ENCODE peak calls at places on chromosomes 6 and 20, in nine cellular contexts. One of them, this sample, is unnamed.

GRCh38 chr6:112332274-112332673 is 14.9 kb upstream of the RFPL4B start:
- DNase-seq in K562: no peak
- DNase-seq in upper lobe of left lung: no peak
- DNase-seq in H1: no peak
- DNase-seq in stomach: no peak
- DNase-seq in HepG2: no peak
- DNase-seq in SK-N-SH: no peak
- DNase-seq in esophagus muscularis mucosa: no peak
- DNase-seq in suprapubic skin: no peak
- DNase-seq in this sample: no peak

GRCh38 chr6:72363844-72364740 is 257.8 kb upstream of the KCNQ5 start:
- DNase-seq in SK-N-SH: no peak
- DNase-seq in stomach: no peak
- DNase-seq in upper lobe of left lung: no peak
- DNase-seq in suprapubic skin: no peak
- DNase-seq in HepG2: no peak
- DNase-seq in esophagus muscularis mucosa: no peak
- DNase-seq in H1: no peak
- DNase-seq in K562: no peak
- DNase-seq in this sample: no peak

GRCh38 chr20:36666181-36666740 is 20.3 kb upstream of the SLA2 start:
- DNase-seq in upper lobe of left lung: no peak
- DNase-seq in K562: peak
- DNase-seq in esophagus muscularis mucosa: no peak
- DNase-seq in H1: no peak
- DNase-seq in suprapubic skin: no peak
- DNase-seq in stomach: no peak
- DNase-seq in SK-N-SH: no peak
- DNase-seq in HepG2: peak
- DNase-seq in this sample: no peak

GRCh38 chr20:23156170-23156841 is 70.2 kb upstream of the CD93 start:
- DNase-seq in upper lobe of left lung: peak
- DNase-seq in H1: peak
- DNase-seq in stomach: peak
- DNase-seq in SK-N-SH: no peak
- DNase-seq in K562: peak
- DNase-seq in esophagus muscularis mucosa: peak
- DNase-seq in suprapubic skin: no peak
- DNase-seq in HepG2: peak
- DNase-seq in this sample: peak

GRCh38 chr20:54619181-54619580 is 143.8 kb downstream of the DOK5 start:
- DNase-seq in stomach: no peak
- DNase-seq in SK-N-SH: no peak
- DNase-seq in H1: no peak
- DNase-seq in HepG2: no peak
- DNase-seq in esophagus muscularis mucosa: no peak
- DNase-seq in upper lobe of left lung: no peak
- DNase-seq in K562: no peak
- DNase-seq in suprapubic skin: no peak
- DNase-seq in this sample: no peak

GRCh38 chr6:144104898-144105487 is 9.6 kb upstream of the SF3B5 start:
- DNase-seq in HepG2: peak
- DNase-seq in K562: peak
- DNase-seq in stomach: no peak
- DNase-seq in esophagus muscularis mucosa: no peak
- DNase-seq in H1: no peak
- DNase-seq in SK-N-SH: peak
- DNase-seq in suprapubic skin: no peak
- DNase-seq in upper lobe of left lung: no peak
- DNase-seq in this sample: no peak

GRCh38 chr20:62424249-62425109 is 2.9 kb downstream of the RBBP8NL start:
- DNase-seq in HepG2: no peak
- DNase-seq in K562: no peak
- DNase-seq in esophagus muscularis mucosa: no peak
- DNase-seq in H1: no peak
- DNase-seq in SK-N-SH: no peak
- DNase-seq in suprapubic skin: no peak
- DNase-seq in stomach: peak
- DNase-seq in upper lobe of left lung: no peak
- DNase-seq in this sample: no peak

GRCh38 chr20:618980-619379 is 8.9 kb upstream of the TCF15 start:
- DNase-seq in SK-N-SH: no peak
- DNase-seq in stomach: no peak
- DNase-seq in K562: no peak
- DNase-seq in esophagus muscularis mucosa: no peak
- DNase-seq in HepG2: peak
- DNase-seq in upper lobe of left lung: no peak
- DNase-seq in H1: no peak
- DNase-seq in suprapubic skin: no peak
- DNase-seq in this sample: no peak

GRCh38 chr20:1434571-1435336 is 31.9 kb downstream of the NSFL1C start:
- DNase-seq in H1: no peak
- DNase-seq in SK-N-SH: no peak
- DNase-seq in HepG2: no peak
- DNase-seq in stomach: peak
- DNase-seq in suprapubic skin: no peak
- DNase-seq in K562: peak
- DNase-seq in upper lobe of left lung: peak
- DNase-seq in esophagus muscularis mucosa: no peak
- DNase-seq in this sample: no peak

GRCh38 chr20:10171864-10172751 is 46.5 kb upstream of the SNAP25 start:
- DNase-seq in K562: no peak
- DNase-seq in SK-N-SH: peak
- DNase-seq in stomach: peak
- DNase-seq in suprapubic skin: no peak
- DNase-seq in H1: peak
- DNase-seq in esophagus muscularis mucosa: no peak
- DNase-seq in upper lobe of left lung: peak
- DNase-seq in HepG2: no peak
- DNase-seq in this sample: peak

GRCh38 chr6:7264041-7264440 is 49.0 kb downstream of the SSR1 start:
- DNase-seq in SK-N-SH: no peak
- DNase-seq in upper lobe of left lung: no peak
- DNase-seq in suprapubic skin: peak
- DNase-seq in esophagus muscularis mucosa: no peak
- DNase-seq in K562: no peak
- DNase-seq in HepG2: no peak
- DNase-seq in stomach: peak
- DNase-seq in H1: no peak
- DNase-seq in this sample: peak

GRCh38 chr6:35811699-35811995 is 6.5 kb downstream of the LHFPL5 start:
- DNase-seq in esophagus muscularis mucosa: no peak
- DNase-seq in upper lobe of left lung: no peak
- DNase-seq in K562: no peak
- DNase-seq in SK-N-SH: no peak
- DNase-seq in H1: no peak
- DNase-seq in HepG2: no peak
- DNase-seq in suprapubic skin: no peak
- DNase-seq in stomach: no peak
- DNase-seq in this sample: no peak

GRCh38 chr20:47985092-47985850 is 200.0 kb upstream of the SULF2 start:
- DNase-seq in H1: no peak
- DNase-seq in HepG2: no peak
- DNase-seq in SK-N-SH: no peak
- DNase-seq in esophagus muscularis mucosa: no peak
- DNase-seq in upper lobe of left lung: peak
- DNase-seq in stomach: no peak
- DNase-seq in K562: peak
- DNase-seq in suprapubic skin: no peak
- DNase-seq in this sample: no peak

GRCh38 chr6:2542101-2542857 is 208.4 kb downstream of the MYLK4 start:
- DNase-seq in stomach: no peak
- DNase-seq in K562: peak
- DNase-seq in upper lobe of left lung: no peak
- DNase-seq in suprapubic skin: no peak
- DNase-seq in SK-N-SH: no peak
- DNase-seq in H1: no peak
- DNase-seq in HepG2: no peak
- DNase-seq in esophagus muscularis mucosa: no peak
- DNase-seq in this sample: no peak

GRCh38 chr6:153059757-153060156 is 57.2 kb upstream of the MTRF1L start:
- DNase-seq in H1: no peak
- DNase-seq in SK-N-SH: no peak
- DNase-seq in upper lobe of left lung: no peak
- DNase-seq in suprapubic skin: no peak
- DNase-seq in HepG2: peak
- DNase-seq in esophagus muscularis mucosa: no peak
- DNase-seq in K562: no peak
- DNase-seq in stomach: no peak
- DNase-seq in this sample: no peak

GRCh38 chr6:124356811-124357210 is 553.1 kb downstream of the NKAIN2 start:
- DNase-seq in esophagus muscularis mucosa: no peak
- DNase-seq in upper lobe of left lung: no peak
- DNase-seq in stomach: no peak
- DNase-seq in SK-N-SH: no peak
- DNase-seq in H1: no peak
- DNase-seq in HepG2: no peak
- DNase-seq in suprapubic skin: no peak
- DNase-seq in K562: no peak
- DNase-seq in this sample: no peak

GRCh38 chr6:18115356-18115755 is 7.1 kb downstream of the NHLRC1 start:
- DNase-seq in SK-N-SH: no peak
- DNase-seq in H1: no peak
- DNase-seq in upper lobe of left lung: no peak
- DNase-seq in suprapubic skin: no peak
- DNase-seq in K562: no peak
- DNase-seq in stomach: no peak
- DNase-seq in HepG2: no peak
- DNase-seq in esophagus muscularis mucosa: no peak
- DNase-seq in this sample: no peak

GRCh38 chr20:46757135-46757534 is 47.7 kb downstream of the SLC2A10 start:
- DNase-seq in upper lobe of left lung: no peak
- DNase-seq in SK-N-SH: no peak
- DNase-seq in esophagus muscularis mucosa: no peak
- DNase-seq in stomach: no peak
- DNase-seq in K562: no peak
- DNase-seq in HepG2: no peak
- DNase-seq in H1: no peak
- DNase-seq in suprapubic skin: no peak
- DNase-seq in this sample: no peak

DNA sequence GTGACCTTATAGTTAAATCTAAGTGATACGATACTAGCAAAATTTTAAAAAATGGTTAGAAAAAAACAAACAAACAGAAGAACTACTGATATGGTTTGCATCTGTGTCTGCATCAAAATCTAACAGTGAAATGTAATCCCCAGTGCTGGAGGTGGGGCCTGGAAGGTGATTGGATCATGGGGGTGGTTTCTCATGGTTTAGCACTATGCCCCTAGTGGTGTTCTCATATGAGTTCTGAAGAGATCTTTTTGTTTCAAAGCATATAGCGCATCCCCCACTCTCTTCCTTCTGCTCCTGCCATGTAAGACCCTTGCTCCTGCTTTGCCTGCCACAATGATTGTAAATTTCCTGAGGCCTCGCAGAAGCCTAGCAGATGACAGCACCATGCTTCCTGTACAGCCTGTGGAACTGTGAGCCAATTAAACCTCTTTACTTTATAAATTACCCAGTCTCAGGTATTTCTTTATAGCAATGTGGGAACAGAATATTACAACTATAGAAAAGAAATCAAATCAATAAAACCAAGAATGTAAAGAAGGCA is 5.4 kb downstream of the FBXL4 start:
- DNase-seq in K562: peak
- DNase-seq in suprapubic skin: no peak
- DNase-seq in HepG2: peak
- DNase-seq in H1: no peak
- DNase-seq in stomach: no peak
- DNase-seq in SK-N-SH: no peak
- DNase-seq in upper lobe of left lung: no peak
- DNase-seq in esophagus muscularis mucosa: no peak
- DNase-seq in this sample: no peak
- TF ChIP-seq CTCF in K562: no peak
- TF ChIP-seq CTCF in suprapubic skin: no peak
- TF ChIP-seq CTCF in HepG2: peak
- TF ChIP-seq CTCF in H1: peak
- TF ChIP-seq CTCF in stomach: no peak
- TF ChIP-seq CTCF in SK-N-SH: peak
- TF ChIP-seq CTCF in upper lobe of left lung: no peak
- TF ChIP-seq CTCF in esophagus muscularis mucosa: no peak
- TF ChIP-seq CTCF in this sample: no peak

GRCh38 chr6:43369174-43370002 is at the start of gene ZNF318:
- DNase-seq in upper lobe of left lung: peak
- DNase-seq in H1: peak
- DNase-seq in HepG2: peak
- DNase-seq in suprapubic skin: peak
- DNase-seq in esophagus muscularis mucosa: peak
- DNase-seq in K562: peak
- DNase-seq in SK-N-SH: peak
- DNase-seq in stomach: peak
- DNase-seq in this sample: peak
- TF ChIP-seq POLR2AphosphoS5 in upper lobe of left lung: peak
- TF ChIP-seq POLR2AphosphoS5 in H1: no peak
- TF ChIP-seq POLR2AphosphoS5 in HepG2: peak
- TF ChIP-seq POLR2AphosphoS5 in suprapubic skin: no peak
- TF ChIP-seq POLR2AphosphoS5 in esophagus muscularis mucosa: peak
- TF ChIP-seq POLR2AphosphoS5 in K562: peak
- TF ChIP-seq POLR2AphosphoS5 in SK-N-SH: peak
- TF ChIP-seq POLR2AphosphoS5 in stomach: peak
- TF ChIP-seq POLR2AphosphoS5 in this sample: peak

GRCh38 chr20:64152906-64153305 is 11.3 kb upstream of the MYT1 start:
- DNase-seq in suprapubic skin: no peak
- DNase-seq in HepG2: no peak
- DNase-seq in upper lobe of left lung: no peak
- DNase-seq in H1: no peak
- DNase-seq in K562: no peak
- DNase-seq in esophagus muscularis mucosa: no peak
- DNase-seq in stomach: no peak
- DNase-seq in SK-N-SH: no peak
- DNase-seq in this sample: peak
- TF ChIP-seq EP300 in suprapubic skin: no peak
- TF ChIP-seq EP300 in HepG2: no peak
- TF ChIP-seq EP300 in upper lobe of left lung: no peak
- TF ChIP-seq EP300 in H1: no peak
- TF ChIP-seq EP300 in K562: no peak
- TF ChIP-seq EP300 in esophagus muscularis mucosa: no peak
- TF ChIP-seq EP300 in stomach: no peak
- TF ChIP-seq EP300 in SK-N-SH: no peak
- TF ChIP-seq EP300 in this sample: no peak

DNA sequence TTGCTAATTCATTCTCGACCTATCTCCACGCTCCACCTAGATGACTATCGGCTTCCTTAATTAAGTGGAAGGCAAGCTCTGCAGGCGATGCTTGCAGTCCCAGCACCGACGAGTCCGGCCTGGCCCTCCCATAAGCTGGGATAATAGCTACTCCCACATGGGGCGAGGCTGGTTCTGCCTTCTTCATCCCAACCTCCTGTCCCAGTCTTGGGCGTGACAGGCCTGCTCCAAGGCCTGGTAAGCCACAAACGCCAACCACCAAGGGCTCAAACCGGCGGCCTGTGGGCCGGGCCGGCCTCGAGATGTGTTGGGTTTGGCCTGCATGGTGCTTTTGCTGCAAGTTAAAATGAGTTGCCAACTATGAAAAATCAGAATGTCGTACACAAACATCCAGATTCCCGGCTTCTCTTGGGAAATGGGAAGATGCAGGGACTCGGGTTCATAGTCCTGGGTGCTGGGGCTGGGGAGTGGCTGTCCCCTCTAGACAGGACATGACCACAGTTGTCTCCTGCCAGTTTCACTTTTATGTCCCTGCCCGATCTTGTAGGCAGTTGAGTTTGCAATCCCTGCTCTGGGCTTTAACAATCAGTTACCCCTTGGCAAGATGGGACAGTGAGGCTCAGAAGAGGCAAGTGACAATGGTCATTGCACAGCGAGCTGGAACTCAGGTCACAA is 32.8 kb downstream of the CEBPB start:
- DNase-seq in stomach: no peak
- DNase-seq in esophagus muscularis mucosa: no peak
- DNase-seq in suprapubic skin: no peak
- DNase-seq in upper lobe of left lung: no peak
- DNase-seq in HepG2: no peak
- DNase-seq in SK-N-SH: no peak
- DNase-seq in H1: no peak
- DNase-seq in K562: no peak
- DNase-seq in this sample: no peak
- TF ChIP-seq CTCF in stomach: no peak
- TF ChIP-seq CTCF in esophagus muscularis mucosa: no peak
- TF ChIP-seq CTCF in suprapubic skin: no peak
- TF ChIP-seq CTCF in upper lobe of left lung: no peak
- TF ChIP-seq CTCF in HepG2: no peak
- TF ChIP-seq CTCF in SK-N-SH: no peak
- TF ChIP-seq CTCF in H1: no peak
- TF ChIP-seq CTCF in K562: no peak
- TF ChIP-seq CTCF in this sample: no peak